ENCODE peak calls at places on chromosome 12, in six cellular contexts. One of them, this sample, is unnamed.

GRCh38 chr12:52515927-52516831 is 4.0 kb downstream of the KRT5 start:
- DNase-seq in NCI-H446 treated with DMSO at 0.1 percent for 48 hours: no peak
- DNase-seq in GM04504: no peak
- DNase-seq in activated T-cell treated with anti-CD3 and anti-CD28 coated beads, Interleukin-2, amount 50 U/mL, for 72 hours: no peak
- DNase-seq in NCI-H1436: no peak
- DNase-seq in H7: peak
- DNase-seq in this sample: no peak

GRCh38 chr12:269216-269615 is 6.6 kb upstream of the SLC6A13 start:
- DNase-seq in NCI-H446 treated with DMSO at 0.1 percent for 48 hours: no peak
- DNase-seq in GM04504: no peak
- DNase-seq in activated T-cell treated with anti-CD3 and anti-CD28 coated beads, Interleukin-2, amount 50 U/mL, for 72 hours: no peak
- DNase-seq in NCI-H1436: no peak
- DNase-seq in H7: no peak
- DNase-seq in this sample: no peak

GRCh38 chr12:62269464-62270228 is 9.4 kb downstream of the USP15 start:
- DNase-seq in NCI-H446 treated with DMSO at 0.1 percent for 48 hours: no peak
- DNase-seq in GM04504: no peak
- DNase-seq in activated T-cell treated with anti-CD3 and anti-CD28 coated beads, Interleukin-2, amount 50 U/mL, for 72 hours: no peak
- DNase-seq in NCI-H1436: no peak
- DNase-seq in H7: no peak
- DNase-seq in this sample: no peak

GRCh38 chr12:77189463-77189862 is 124.1 kb upstream of the E2F7 start:
- DNase-seq in NCI-H446 treated with DMSO at 0.1 percent for 48 hours: no peak
- DNase-seq in GM04504: peak
- DNase-seq in activated T-cell treated with anti-CD3 and anti-CD28 coated beads, Interleukin-2, amount 50 U/mL, for 72 hours: no peak
- DNase-seq in NCI-H1436: no peak
- DNase-seq in H7: no peak
- DNase-seq in this sample: no peak

GRCh38 chr12:75837700-75838099 is 193.9 kb downstream of the PHLDA1 start:
- DNase-seq in NCI-H446 treated with DMSO at 0.1 percent for 48 hours: peak
- DNase-seq in GM04504: no peak
- DNase-seq in activated T-cell treated with anti-CD3 and anti-CD28 coated beads, Interleukin-2, amount 50 U/mL, for 72 hours: no peak
- DNase-seq in NCI-H1436: no peak
- DNase-seq in H7: no peak
- DNase-seq in this sample: no peak

GRCh38 chr12:129404556-129404955 is 499.3 kb downstream of the TMEM132D start:
- DNase-seq in NCI-H446 treated with DMSO at 0.1 percent for 48 hours: no peak
- DNase-seq in GM04504: no peak
- DNase-seq in activated T-cell treated with anti-CD3 and anti-CD28 coated beads, Interleukin-2, amount 50 U/mL, for 72 hours: no peak
- DNase-seq in NCI-H1436: no peak
- DNase-seq in H7: no peak
- DNase-seq in this sample: peak

GRCh38 chr12:57483466-57483865 is 3.8 kb upstream of the ARHGAP9 start:
- DNase-seq in NCI-H446 treated with DMSO at 0.1 percent for 48 hours: no peak
- DNase-seq in GM04504: no peak
- DNase-seq in activated T-cell treated with anti-CD3 and anti-CD28 coated beads, Interleukin-2, amount 50 U/mL, for 72 hours: no peak
- DNase-seq in NCI-H1436: no peak
- DNase-seq in H7: no peak
- DNase-seq in this sample: no peak

GRCh38 chr12:7374423-7375144 is 69.4 kb downstream of the CD163L1 start:
- DNase-seq in NCI-H446 treated with DMSO at 0.1 percent for 48 hours: no peak
- DNase-seq in GM04504: no peak
- DNase-seq in activated T-cell treated with anti-CD3 and anti-CD28 coated beads, Interleukin-2, amount 50 U/mL, for 72 hours: peak
- DNase-seq in NCI-H1436: no peak
- DNase-seq in H7: peak
- DNase-seq in this sample: peak

GRCh38 chr12:32302218-32302826 is 97.0 kb upstream of the FGD4 start:
- DNase-seq in NCI-H446 treated with DMSO at 0.1 percent for 48 hours: no peak
- DNase-seq in GM04504: no peak
- DNase-seq in activated T-cell treated with anti-CD3 and anti-CD28 coated beads, Interleukin-2, amount 50 U/mL, for 72 hours: peak
- DNase-seq in NCI-H1436: peak
- DNase-seq in H7: peak
- DNase-seq in this sample: peak

GRCh38 chr12:106093246-106093645 is 45.5 kb downstream of the NUAK1 start:
- DNase-seq in NCI-H446 treated with DMSO at 0.1 percent for 48 hours: no peak
- DNase-seq in GM04504: no peak
- DNase-seq in activated T-cell treated with anti-CD3 and anti-CD28 coated beads, Interleukin-2, amount 50 U/mL, for 72 hours: no peak
- DNase-seq in NCI-H1436: no peak
- DNase-seq in H7: no peak
- DNase-seq in this sample: no peak

GRCh38 chr12:93832126-93832525 is 155.0 kb downstream of the CRADD start:
- DNase-seq in NCI-H446 treated with DMSO at 0.1 percent for 48 hours: no peak
- DNase-seq in GM04504: no peak
- DNase-seq in activated T-cell treated with anti-CD3 and anti-CD28 coated beads, Interleukin-2, amount 50 U/mL, for 72 hours: no peak
- DNase-seq in NCI-H1436: no peak
- DNase-seq in H7: no peak
- DNase-seq in this sample: no peak

GRCh38 chr12:15728118-15728598 is 61.0 kb downstream of the EPS8 start:
- DNase-seq in NCI-H446 treated with DMSO at 0.1 percent for 48 hours: no peak
- DNase-seq in GM04504: peak
- DNase-seq in activated T-cell treated with anti-CD3 and anti-CD28 coated beads, Interleukin-2, amount 50 U/mL, for 72 hours: no peak
- DNase-seq in NCI-H1436: no peak
- DNase-seq in H7: no peak
- DNase-seq in this sample: no peak

GRCh38 chr12:115037830-115038229 is 353.9 kb upstream of the TBX3 start:
- DNase-seq in NCI-H446 treated with DMSO at 0.1 percent for 48 hours: no peak
- DNase-seq in GM04504: no peak
- DNase-seq in activated T-cell treated with anti-CD3 and anti-CD28 coated beads, Interleukin-2, amount 50 U/mL, for 72 hours: no peak
- DNase-seq in NCI-H1436: no peak
- DNase-seq in H7: no peak
- DNase-seq in this sample: no peak

GRCh38 chr12:13173537-13173936 is 23.0 kb upstream of the EMP1 start:
- DNase-seq in NCI-H446 treated with DMSO at 0.1 percent for 48 hours: no peak
- DNase-seq in GM04504: peak
- DNase-seq in activated T-cell treated with anti-CD3 and anti-CD28 coated beads, Interleukin-2, amount 50 U/mL, for 72 hours: peak
- DNase-seq in NCI-H1436: no peak
- DNase-seq in H7: no peak
- DNase-seq in this sample: no peak

GRCh38 chr12:7042847-7043246 is 17.7 kb upstream of the C1S start:
- DNase-seq in NCI-H446 treated with DMSO at 0.1 percent for 48 hours: peak
- DNase-seq in GM04504: no peak
- DNase-seq in activated T-cell treated with anti-CD3 and anti-CD28 coated beads, Interleukin-2, amount 50 U/mL, for 72 hours: no peak
- DNase-seq in NCI-H1436: peak
- DNase-seq in H7: peak
- DNase-seq in this sample: peak

GRCh38 chr12:130026608-130027176 is 122.9 kb upstream of the TMEM132D start:
- DNase-seq in NCI-H446 treated with DMSO at 0.1 percent for 48 hours: no peak
- DNase-seq in GM04504: no peak
- DNase-seq in activated T-cell treated with anti-CD3 and anti-CD28 coated beads, Interleukin-2, amount 50 U/mL, for 72 hours: peak
- DNase-seq in NCI-H1436: peak
- DNase-seq in H7: peak
- DNase-seq in this sample: peak

GRCh38 chr12:48997719-48998496 is 1.3 kb downstream of the DDN start:
- DNase-seq in NCI-H446 treated with DMSO at 0.1 percent for 48 hours: no peak
- DNase-seq in GM04504: no peak
- DNase-seq in activated T-cell treated with anti-CD3 and anti-CD28 coated beads, Interleukin-2, amount 50 U/mL, for 72 hours: peak
- DNase-seq in NCI-H1436: peak
- DNase-seq in H7: peak
- DNase-seq in this sample: peak

GRCh38 chr12:49789992-49790391 is 38.2 kb downstream of the NCKAP5L start:
- DNase-seq in NCI-H446 treated with DMSO at 0.1 percent for 48 hours: no peak
- DNase-seq in GM04504: no peak
- DNase-seq in activated T-cell treated with anti-CD3 and anti-CD28 coated beads, Interleukin-2, amount 50 U/mL, for 72 hours: no peak
- DNase-seq in NCI-H1436: no peak
- DNase-seq in H7: peak
- DNase-seq in this sample: no peak

GRCh38 chr12:121466800-121467637 is 67.1 kb downstream of the RNF34 start:
- DNase-seq in NCI-H446 treated with DMSO at 0.1 percent for 48 hours: peak
- DNase-seq in GM04504: peak
- DNase-seq in activated T-cell treated with anti-CD3 and anti-CD28 coated beads, Interleukin-2, amount 50 U/mL, for 72 hours: peak
- DNase-seq in NCI-H1436: peak
- DNase-seq in H7: peak
- DNase-seq in this sample: peak

GRCh38 chr12:88951860-88952483 is 371.7 kb upstream of the KITLG start:
- DNase-seq in NCI-H446 treated with DMSO at 0.1 percent for 48 hours: no peak
- DNase-seq in GM04504: no peak
- DNase-seq in activated T-cell treated with anti-CD3 and anti-CD28 coated beads, Interleukin-2, amount 50 U/mL, for 72 hours: no peak
- DNase-seq in NCI-H1436: no peak
- DNase-seq in H7: no peak
- DNase-seq in this sample: no peak

This sample was measured in NCI-H526.